ENCODE peak calls at places on chromosomes 5 and 9, in nine cellular contexts. K, Q, D, P, M, G, O, J and U are unnamed samples.
A peak's percentile ranks its signal among the peaks of the same experiment; 100 is the strongest.

GRCh38 chr9:112233769-112234168 is 58.7 kb upstream of the SUSD1 start:
- DNase-seq in K (peak; percentile 68), Q (no peak), D (no peak), P (no peak), M (no peak), G (no peak), O (no peak), J (no peak), U (peak; percentile 32)

GRCh38 chr5:88772831-88773230 is 110.2 kb downstream of the MEF2C start:
- DNase-seq in K (no peak), Q (no peak), D (no peak), P (no peak), M (no peak), G (no peak), O (no peak), J (no peak), U (no peak)

GRCh38 chr5:157343842-157344790 is 78.2 kb downstream of the CYFIP2 start:
- DNase-seq in K (no peak), Q (no peak), D (no peak), P (no peak), M (no peak), G (no peak), O (no peak), J (no peak), U (no peak)

GRCh38 chr9:76581752-76582151 is 122.8 kb downstream of the GCNT1 start:
- DNase-seq in K (no peak), Q (no peak), D (no peak), P (no peak), M (peak; percentile 71), G (no peak), O (no peak), J (no peak), U (no peak)

GRCh38 chr9:130956636-130957450 is 17.8 kb upstream of the FIBCD1 start:
- DNase-seq in K (no peak), Q (no peak), D (no peak), P (no peak), M (no peak), G (no peak), O (no peak), J (no peak), U (no peak)

GRCh38 chr5:100777680-100778281 is 125.3 kb downstream of the ST8SIA4 start:
- DNase-seq in K (peak; percentile 92), Q (no peak), D (no peak), P (peak; percentile 39), M (peak; percentile 38), G (peak; percentile 65), O (no peak), J (no peak), U (peak; percentile 22)

GRCh38 chr5:125372694-125373621 is 626.5 kb upstream of the ZNF608 start:
- DNase-seq in K (peak; percentile 55), Q (no peak), D (no peak), P (no peak), M (no peak), G (peak; percentile 4), O (no peak), J (no peak), U (no peak)

GRCh38 chr9:137270929-137271695 is 6.4 kb upstream of the TOR4A start:
- DNase-seq in K (no peak), Q (no peak), D (no peak), P (no peak), M (peak; percentile 21), G (no peak), O (no peak), J (no peak), U (no peak)

GRCh38 chr5:124395287-124395686 is 351.2 kb downstream of the ZNF608 start:
- DNase-seq in K (peak; percentile 5), Q (peak; percentile 32), D (no peak), P (no peak), M (no peak), G (no peak), O (no peak), J (peak; percentile 31), U (no peak)

GRCh38 chr9:105138306-105138801 is 106.1 kb upstream of the SLC44A1 start:
- DNase-seq in K (peak; percentile 82), Q (peak; percentile 39), D (no peak), P (no peak), M (no peak), G (no peak), O (no peak), J (no peak), U (no peak)

GRCh38 chr9:24881361-24881760 is 335.7 kb upstream of the IZUMO3 start:
- DNase-seq in K (no peak), Q (no peak), D (no peak), P (no peak), M (no peak), G (no peak), O (no peak), J (no peak), U (no peak)

GRCh38 chr9:137138701-137139467 is at the start of gene GRIN1:
- DNase-seq in K (no peak), Q (no peak), D (no peak), P (no peak), M (no peak), G (no peak), O (peak; percentile 80), J (peak; percentile 88), U (no peak)

GRCh38 chr9:133948138-133948537 is 44.0 kb downstream of the VAV2 start:
- DNase-seq in K (no peak), Q (no peak), D (peak; percentile 48), P (no peak), M (no peak), G (no peak), O (no peak), J (peak; percentile 4), U (no peak)

GRCh38 chr5:107388111-107388861 is 282.5 kb downstream of the EFNA5 start:
- DNase-seq in K (peak; percentile 86), Q (no peak), D (no peak), P (no peak), M (no peak), G (peak; percentile 58), O (no peak), J (no peak), U (peak; percentile 91)

GRCh38 chr5:40828021-40828631 is 6.9 kb downstream of the RPL37 start:
- DNase-seq in K (no peak), Q (no peak), D (no peak), P (no peak), M (no peak), G (no peak), O (no peak), J (no peak), U (no peak)

GRCh38 chr5:131318455-131318854 is 54.6 kb downstream of the CDC42SE2 start:
- DNase-seq in K (no peak), Q (no peak), D (no peak), P (no peak), M (no peak), G (no peak), O (no peak), J (no peak), U (no peak)

GRCh38 chr9:69885474-69885929 is 64.9 kb downstream of the CFAP95 start:
- DNase-seq in K (no peak), Q (no peak), D (no peak), P (no peak), M (no peak), G (no peak), O (no peak), J (no peak), U (no peak)

GRCh38 chr5:150538007-150538917 is 30.3 kb downstream of the NDST1 start:
- DNase-seq in K (no peak), Q (no peak), D (no peak), P (no peak), M (no peak), G (no peak), O (no peak), J (no peak), U (no peak)

GRCh38 chr5:39584921-39585320 is 160.1 kb upstream of the DAB2 start:
- DNase-seq in K (no peak), Q (no peak), D (no peak), P (no peak), M (no peak), G (no peak), O (no peak), J (no peak), U (no peak)

GRCh38 chr9:106075991-106076390 is 381.6 kb downstream of the TMEM38B start:
- DNase-seq in K (peak; percentile 84), Q (no peak), D (no peak), P (no peak), M (no peak), G (no peak), O (no peak), J (no peak), U (no peak)

GRCh38 chr9:4262735-4263141 is 37.1 kb downstream of the GLIS3 start:
- DNase-seq in K (peak; percentile 34), Q (no peak), D (no peak), P (no peak), M (no peak), G (no peak), O (no peak), J (no peak), U (no peak)

GRCh38 chr5:179149278-179149677 is 89.1 kb downstream of the ZNF354C start:
- DNase-seq in K (no peak), Q (no peak), D (peak; percentile 20), P (no peak), M (no peak), G (no peak), O (no peak), J (no peak), U (no peak)

GRCh38 chr5:173529861-173530260 is 86.6 kb downstream of the BOD1 start:
- DNase-seq in K (no peak), Q (no peak), D (no peak), P (no peak), M (no peak), G (no peak), O (no peak), J (no peak), U (no peak)
- TF ChIP-seq CTCF in K (no peak), Q (no peak), D (no peak), P (no peak), M (no peak), G (no peak), O (no peak), J (no peak), U (no peak)

GRCh38 chr9:17802249-17802857 is 223.5 kb downstream of the SH3GL2 start:
- DNase-seq in K (peak; percentile 42), Q (no peak), D (no peak), P (no peak), M (no peak), G (peak; percentile 6), O (no peak), J (no peak), U (no peak)
- TF ChIP-seq CTCF in K (peak; percentile 71), Q (peak; percentile 66), D (peak; percentile 29), P (peak; percentile 6), M (no peak), G (peak; percentile 76), O (peak; percentile 63), J (peak; percentile 50), U (peak; percentile 52)

DNA sequence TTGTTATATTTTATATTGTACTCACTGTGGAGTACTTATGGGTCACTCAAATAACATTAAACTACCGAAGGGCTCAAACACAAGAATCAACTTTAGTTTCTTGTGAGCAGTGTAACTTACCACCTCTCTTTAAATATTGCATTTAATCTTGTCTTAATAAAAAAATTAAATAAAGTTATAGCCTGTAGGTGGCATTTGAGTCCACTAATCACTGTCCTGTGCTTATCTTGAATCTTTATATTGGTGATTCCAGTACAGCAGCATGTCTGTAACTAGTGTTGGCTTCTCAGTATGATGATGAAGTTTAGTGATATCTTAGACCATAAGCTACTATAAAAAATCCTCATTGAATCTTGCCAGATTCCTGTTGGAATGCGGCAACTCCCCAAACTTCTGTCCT is 313.8 kb downstream of the FAM170A start:
- DNase-seq in K (peak; percentile 63), Q (no peak), D (no peak), P (no peak), M (no peak), G (no peak), O (no peak), J (no peak), U (peak; percentile 0)
- TF ChIP-seq CTCF in K (peak; percentile 29), Q (no peak), D (peak; percentile 15), P (peak; percentile 49), M (no peak), G (peak; percentile 37), O (no peak), J (no peak), U (peak; percentile 18)

GRCh38 chr9:109475526-109475925 is 22.6 kb downstream of the PTPN3 start:
- DNase-seq in K (no peak), Q (no peak), D (no peak), P (peak; percentile 83), M (no peak), G (no peak), O (no peak), J (no peak), U (no peak)
- TF ChIP-seq CTCF in K (no peak), Q (no peak), D (no peak), P (no peak), M (no peak), G (no peak), O (no peak), J (no peak), U (no peak)